ENCODE peak calls at places on chromosome 7, in nine cellular contexts. X is adrenal gland, Y is GM12878, A is A549, J is prostate gland, F is esophagus muscularis mucosa, E is esophagus squamous epithelium, O is ovary, D is K562. H is an unnamed sample.

GRCh38 chr7:136405931-136406777 is 429.0 kb upstream of the MTPN start:
- DNase-seq in X (peak; percentile 21), Y (no peak), A (peak; percentile 22), J (peak; percentile 15), F (no peak), E (no peak), O (no peak), D (peak; percentile 58), H (peak; percentile 29)

GRCh38 chr7:6258440-6259182 is 13.8 kb downstream of the CYTH3 start:
- DNase-seq in X (no peak), Y (no peak), A (no peak), J (no peak), F (no peak), E (no peak), O (no peak), D (no peak), H (no peak)

GRCh38 chr7:124940306-124940705 is 10.7 kb upstream of the POT1 start:
- DNase-seq in X (no peak), Y (no peak), A (no peak), J (no peak), F (no peak), E (no peak), O (no peak), D (no peak), H (no peak)

GRCh38 chr7:134029-134428 is 58.3 kb upstream of the FAM20C start:
- DNase-seq in X (no peak), Y (no peak), A (no peak), J (no peak), F (no peak), E (no peak), O (no peak), D (no peak), H (no peak)

GRCh38 chr7:132577206-132578049 is 1.2 kb upstream of the PLXNA4 start:
- DNase-seq in X (peak; percentile 49), Y (no peak), A (peak; percentile 26), J (peak; percentile 45), F (no peak), E (no peak), O (peak; percentile 76), D (no peak), H (peak; percentile 40)

GRCh38 chr7:150923191-150923590 is 54.9 kb downstream of the KCNH2 start:
- DNase-seq in X (no peak), Y (no peak), A (no peak), J (no peak), F (no peak), E (no peak), O (no peak), D (no peak), H (no peak)

GRCh38 chr7:84948632-84949031 is 238.2 kb downstream of the SEMA3D start:
- DNase-seq in X (no peak), Y (no peak), A (no peak), J (no peak), F (no peak), E (no peak), O (no peak), D (no peak), H (no peak)

GRCh38 chr7:43647314-43647691 is 64.4 kb downstream of the STK17A start:
- DNase-seq in X (no peak), Y (no peak), A (no peak), J (no peak), F (no peak), E (no peak), O (no peak), D (no peak), H (no peak)

GRCh38 chr7:57416601-57417358 is 33.2 kb upstream of the ZNF716 start:
- DNase-seq in X (no peak), Y (no peak), A (no peak), J (no peak), F (peak; percentile 84), E (no peak), O (no peak), D (no peak), H (no peak)

GRCh38 chr7:130996841-130997231 is 262.8 kb upstream of the KLF14 start:
- DNase-seq in X (no peak), Y (no peak), A (no peak), J (peak; percentile 77), F (peak; percentile 70), E (no peak), O (no peak), D (no peak), H (peak; percentile 86)

GRCh38 chr7:155653773-155654172 is 9.3 kb downstream of the RBM33 start:
- DNase-seq in X (no peak), Y (no peak), A (no peak), J (no peak), F (no peak), E (no peak), O (no peak), D (no peak), H (no peak)

GRCh38 chr7:138449580-138449979 is 10.5 kb upstream of the TRIM24 start:
- DNase-seq in X (no peak), Y (no peak), A (no peak), J (no peak), F (peak; percentile 39), E (no peak), O (no peak), D (peak; percentile 34), H (no peak)

GRCh38 chr7:44796034-44796503 is 412 bp upstream of the PPIA start:
- DNase-seq in X (no peak), Y (no peak), A (peak; percentile 64), J (no peak), F (no peak), E (no peak), O (no peak), D (no peak), H (no peak)

GRCh38 chr7:109261781-109262180 is 692.1 kb downstream of the DNAJB9 start:
- DNase-seq in X (no peak), Y (no peak), A (no peak), J (no peak), F (no peak), E (no peak), O (no peak), D (no peak), H (no peak)

GRCh38 chr7:105187302-105188169 is 173.5 kb downstream of the KMT2E start:
- DNase-seq in X (no peak), Y (peak; percentile 37), A (no peak), J (no peak), F (no peak), E (no peak), O (no peak), D (no peak), H (no peak)

GRCh38 chr7:1309290-1309689 is 76.6 kb downstream of the UNCX start:
- DNase-seq in X (no peak), Y (no peak), A (no peak), J (no peak), F (no peak), E (no peak), O (no peak), D (no peak), H (no peak)

GRCh38 chr7:151244156-151244870 is 4.2 kb downstream of the SMARCD3 start:
- DNase-seq in X (peak; percentile 60), Y (peak; percentile 15), A (peak; percentile 73), J (no peak), F (no peak), E (no peak), O (no peak), D (peak; percentile 87), H (peak; percentile 55)

GRCh38 chr7:54581511-54581910 is 39.3 kb downstream of the VSTM2A start:
- DNase-seq in X (no peak), Y (no peak), A (no peak), J (no peak), F (no peak), E (no peak), O (no peak), D (no peak), H (no peak)

GRCh38 chr7:44637788-44638594 is 31.6 kb downstream of the OGDH start:
- DNase-seq in X (peak; percentile 49), Y (peak; percentile 86), A (peak; percentile 58), J (no peak), F (no peak), E (no peak), O (no peak), D (peak; percentile 39), H (peak; percentile 62)

GRCh38 chr7:66306243-66306642 is 101.1 kb downstream of the TPST1 start:
- DNase-seq in X (no peak), Y (no peak), A (no peak), J (no peak), F (no peak), E (no peak), O (no peak), D (no peak), H (peak; percentile 51)
- H3K4me1 ChIP-seq in X (peaks cover 18% of the 10 kb centered on the region), Y (no peaks in the 10 kb centered on the region), A (peaks cover 9% of the 10 kb centered on the region), J (no peaks in the 10 kb centered on the region), F (no peaks in the 10 kb centered on the region), E (peaks cover 19% of the 10 kb centered on the region), O (peaks cover 10% of the 10 kb centered on the region), D (no peaks in the 10 kb centered on the region), H (peaks cover 21% of the 10 kb centered on the region)

DNA sequence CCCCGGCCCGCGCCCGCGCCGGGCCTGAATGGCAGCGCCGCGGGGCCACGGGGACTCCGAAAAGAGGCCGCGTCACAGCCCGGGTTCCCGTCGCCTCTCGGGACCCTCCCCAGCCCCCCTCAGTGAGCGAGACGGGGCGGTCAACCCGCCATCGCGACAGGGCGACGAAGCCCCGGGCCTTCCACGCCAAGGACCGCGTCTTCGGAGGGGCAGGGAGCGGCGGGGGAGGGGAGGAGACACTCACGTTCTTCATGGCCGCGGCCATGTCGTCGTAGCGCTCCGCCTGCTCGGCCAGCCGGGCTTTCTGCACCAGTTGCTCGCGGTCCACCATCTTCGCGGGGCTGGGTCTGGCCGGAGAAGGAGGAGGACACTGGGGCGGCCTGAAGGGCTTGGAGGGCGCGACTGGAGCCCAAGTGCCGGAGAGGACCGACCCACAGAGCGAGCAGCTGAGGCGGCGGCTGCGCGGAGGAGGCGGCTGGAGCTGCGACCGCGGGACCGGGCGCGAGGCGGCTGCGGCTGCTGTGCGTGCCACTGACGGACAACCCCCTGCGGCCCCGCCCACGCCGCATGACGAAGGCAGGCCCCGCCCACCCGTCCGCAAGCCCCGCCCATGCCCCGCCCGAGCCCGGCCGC is at the start of gene YWHAG:
- DNase-seq in X (peak; percentile 93), Y (no peak), A (no peak), J (peak; percentile 91), F (peak; percentile 99), E (peak; percentile 65), O (peak; percentile 88), D (peak; percentile 87), H (peak; percentile 91)
- TF ChIP-seq POLR2A in X (peak; percentile 100), Y (peak; percentile 97), A (peak; percentile 99), J (peak; percentile 98), F (peak; percentile 100), E (peak; percentile 100), O (peak; percentile 99), D (peak; percentile 99), H (no peak)

GRCh38 chr7:159027091-159027802 is 117.4 kb downstream of the VIPR2 start:
- DNase-seq in X (peak; percentile 7), Y (no peak), A (no peak), J (no peak), F (no peak), E (no peak), O (no peak), D (no peak), H (no peak)
- H3K4me1 ChIP-seq in X (peaks cover 13% of the 10 kb centered on the region), Y (no peaks in the 10 kb centered on the region), A (peaks cover 29% of the 10 kb centered on the region), J (peaks cover 3% of the 10 kb centered on the region), F (peaks cover 7% of the 10 kb centered on the region), E (no peaks in the 10 kb centered on the region), O (peaks cover 11% of the 10 kb centered on the region), D (peaks cover 3% of the 10 kb centered on the region), H (peaks cover 49% of the 10 kb centered on the region)

DNA sequence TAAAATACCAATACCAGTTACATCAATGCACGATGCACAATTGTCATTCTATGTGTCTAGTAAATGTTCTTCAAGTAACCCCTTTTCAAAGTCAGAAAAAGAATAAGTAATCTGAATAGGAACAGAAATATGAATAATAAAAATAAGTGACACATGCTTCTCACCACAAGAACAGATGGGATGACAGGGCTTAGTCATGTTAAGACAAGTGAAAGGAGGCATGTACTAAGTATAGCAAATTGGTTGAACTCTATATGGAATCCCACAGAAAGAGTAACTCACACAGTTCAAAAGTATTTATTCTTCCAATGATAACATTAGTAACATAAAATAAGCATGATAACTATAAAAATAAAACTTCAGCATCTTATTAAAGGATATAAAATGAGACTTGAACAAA is 100.9 kb upstream of the TAS2R16 start:
- DNase-seq in X (no peak), Y (no peak), A (no peak), J (no peak), F (no peak), E (no peak), O (no peak), D (no peak), H (no peak)
- TF ChIP-seq POLR2A in X (no peak), Y (no peak), A (no peak), J (no peak), F (no peak), E (no peak), O (no peak), D (no peak), H (no peak)